ENCODE peak calls at places on chromosomes 3 and 15, in eight cellular contexts. N, R, Z, E, D, F, U and H are unnamed samples.

GRCh38 chr3:36135863-36136262 is 244.4 kb upstream of the STAC start:
- DNase-seq in U (no peak), E (no peak), F (no peak), D (no peak), Z (no peak), R (no peak), N (no peak), H (no peak)

GRCh38 chr3:123448503-123449091 is at the start of gene ADCY5:
- DNase-seq in U (no peak), F (peak), D (peak), Z (no peak), N (peak), E (no peak), R (no peak), H (no peak)

GRCh38 chr3:110344897-110345767 is 726.5 kb upstream of the NECTIN3 start:
- DNase-seq in R (no peak), F (no peak), U (no peak), D (no peak), E (no peak), N (no peak), Z (no peak), H (no peak)

GRCh38 chr3:183155499-183155898 is 7.0 kb downstream of the LAMP3 start:
- DNase-seq in U (no peak), Z (no peak), E (no peak), R (no peak), D (no peak), F (no peak), N (no peak), H (no peak)

GRCh38 chr3:112357888-112358287 is 24.9 kb downstream of the CD200 start:
- DNase-seq in R (no peak), D (no peak), F (no peak), Z (peak), N (no peak), U (no peak), E (no peak), H (no peak)

GRCh38 chr3:178584722-178585121 is 48.5 kb downstream of the KCNMB2 start:
- DNase-seq in R (no peak), Z (no peak), U (no peak), D (no peak), N (no peak), F (no peak), E (no peak), H (no peak)

GRCh38 chr3:58963928-58964497 is 85.8 kb downstream of the CFAP20DC start:
- DNase-seq in U (no peak), N (no peak), E (no peak), Z (no peak), D (no peak), F (no peak), R (no peak), H (no peak)

GRCh38 chr15:70741677-70742293 is 21.6 kb downstream of the UACA start:
- DNase-seq in R (no peak), D (no peak), Z (no peak), E (no peak), F (no peak), N (no peak), U (peak), H (no peak)

GRCh38 chr3:120196812-120197211 is 88.2 kb downstream of the GPR156 start:
- DNase-seq in E (no peak), N (no peak), R (no peak), D (no peak), Z (no peak), F (no peak), U (no peak), H (no peak)

GRCh38 chr3:48991851-48992545 is 2.0 kb downstream of the P4HTM start:
- DNase-seq in D (no peak), Z (no peak), U (no peak), E (no peak), F (no peak), N (no peak), R (no peak), H (no peak)

GRCh38 chr3:25385807-25386512 is 42.1 kb upstream of the RARB start:
- DNase-seq in F (peak), U (no peak), R (no peak), Z (no peak), D (no peak), E (no peak), N (no peak), H (no peak)

GRCh38 chr3:22475665-22476064 is 724.7 kb upstream of the ZNF385D start:
- DNase-seq in U (no peak), N (no peak), E (no peak), R (no peak), D (no peak), F (no peak), Z (no peak), H (no peak)

GRCh38 chr15:56102401-56102800 is 109.0 kb upstream of the NEDD4 start:
- DNase-seq in E (no peak), F (no peak), R (no peak), U (no peak), N (no peak), Z (no peak), D (no peak), H (no peak)

GRCh38 chr3:18630295-18630694 is 205.2 kb upstream of the SATB1 start:
- DNase-seq in D (no peak), Z (no peak), N (no peak), R (no peak), U (no peak), F (no peak), E (no peak), H (no peak)

GRCh38 chr3:45010718-45011355 is 15.3 kb upstream of the CLEC3B start:
- DNase-seq in E (no peak), N (no peak), Z (no peak), F (no peak), D (no peak), R (peak), U (no peak), H (no peak)

GRCh38 chr3:154427685-154428291 is 2.2 kb downstream of the GPR149 start:
- DNase-seq in Z (no peak), F (peak), R (no peak), E (no peak), D (no peak), N (peak), U (no peak), H (no peak)

GRCh38 chr3:48222616-48223513 is at the start of gene CAMP:
- DNase-seq in D (peak), F (no peak), R (no peak), E (no peak), U (no peak), N (no peak), Z (no peak), H (peak)

GRCh38 chr15:66827039-66827697 is 125.1 kb downstream of the SMAD6 start:
- DNase-seq in R (no peak), N (peak), E (no peak), F (no peak), Z (no peak), U (no peak), D (no peak), H (no peak)

GRCh38 chr3:155327430-155327829 is 33.9 kb upstream of the STRIT1 start:
- DNase-seq in D (no peak), Z (no peak), F (no peak), N (no peak), E (no peak), U (no peak), R (no peak), H (no peak)

GRCh38 chr15:70235347-70235746 is 137.6 kb upstream of the TLE3 start:
- DNase-seq in F (no peak), Z (no peak), D (no peak), R (no peak), E (peak), N (no peak), U (no peak), H (no peak)

GRCh38 chr3:59771760-59772159 is 721.9 kb upstream of the CFAP20DC start:
- DNase-seq in N (no peak), E (no peak), D (no peak), Z (no peak), U (no peak), F (no peak), R (peak), H (no peak)

GRCh38 chr3:127456471-127457093 is 134.0 kb downstream of the TPRA1 start:
- DNase-seq in E (no peak), U (no peak), R (no peak), N (peak), Z (no peak), D (peak), F (no peak), H (no peak)

GRCh38 chr3:34301313-34301712 is 502.9 kb downstream of the PDCD6IP start:
- DNase-seq in R (no peak), F (no peak), N (peak), E (no peak), U (no peak), Z (no peak), D (no peak), H (no peak)

GRCh38 chr3:156892701-156893100 is 66.5 kb downstream of the LEKR1 start:
- DNase-seq in D (no peak), F (no peak), N (no peak), U (no peak), R (peak), Z (no peak), E (no peak), H (no peak)

GRCh38 chr3:170476291-170476690 is 57.6 kb downstream of the CLDN11 start:
- DNase-seq in Z (no peak), D (no peak), U (no peak), E (no peak), F (no peak), N (no peak), R (no peak), H (no peak)

GRCh38 chr15:72770673-72771328 is 12.8 kb downstream of the ADPGK start:
- DNase-seq in U (no peak), Z (no peak), D (no peak), E (no peak), R (no peak), N (peak), F (no peak), H (no peak)

GRCh38 chr15:35173444-35174118 is 88.5 kb upstream of the NANOGP8 start:
- DNase-seq in D (no peak), Z (no peak), F (no peak), R (no peak), E (no peak), N (no peak), U (no peak), H (no peak)

GRCh38 chr3:107897471-107898180 is 193.2 kb downstream of the CD47 start:
- DNase-seq in D (no peak), U (no peak), E (no peak), N (no peak), F (no peak), R (no peak), Z (no peak), H (no peak)

GRCh38 chr15:88513195-88513594 is 33.3 kb downstream of the DET1 start:
- DNase-seq in R (peak), N (no peak), U (no peak), D (no peak), Z (no peak), F (no peak), E (no peak), H (no peak)

GRCh38 chr15:33955945-33956344 is 12.4 kb upstream of the CHRM5 start:
- DNase-seq in U (no peak), N (no peak), F (no peak), E (no peak), R (no peak), Z (no peak), D (no peak), H (no peak)

GRCh38 chr3:87900061-87900460 is 158.7 kb downstream of the CGGBP1 start:
- DNase-seq in R (no peak), F (no peak), D (no peak), U (no peak), E (no peak), Z (no peak), N (peak), H (no peak)

GRCh38 chr3:105996781-105997180 is 128.0 kb upstream of the CBLB start:
- DNase-seq in F (no peak), U (no peak), R (no peak), E (no peak), D (no peak), N (no peak), Z (no peak), H (no peak)

GRCh38 chr3:46664188-46664970 is 29.1 kb downstream of the ALS2CL start:
- DNase-seq in E (no peak), F (no peak), D (no peak), N (no peak), U (no peak), R (no peak), Z (no peak), H (no peak)

GRCh38 chr3:136694321-136694720 is 57.9 kb downstream of the STAG1 start:
- DNase-seq in N (no peak), E (no peak), D (no peak), U (no peak), Z (no peak), F (no peak), R (no peak), H (no peak)

GRCh38 chr3:61667417-61668213 is 106.2 kb downstream of the PTPRG start:
- DNase-seq in F (no peak), R (no peak), D (no peak), U (no peak), E (no peak), Z (no peak), N (no peak), H (no peak)

GRCh38 chr15:43776101-43776717 is 557 bp downstream of the ELL3 start:
- DNase-seq in U (no peak), N (peak), E (no peak), R (no peak), F (no peak), D (peak), Z (no peak), H (no peak)

GRCh38 chr3:120625199-120625598 is 29.1 kb downstream of the NDUFB4 start:
- DNase-seq in D (no peak), F (no peak), R (no peak), U (no peak), N (no peak), E (no peak), Z (no peak), H (no peak)

GRCh38 chr3:126557761-126558160 is 971 bp downstream of the C3orf22 start:
- DNase-seq in N (no peak), F (no peak), R (no peak), U (no peak), Z (no peak), E (no peak), D (no peak), H (no peak)

GRCh38 chr3:197487911-197488391 is 67.8 kb downstream of the BDH1 start:
- DNase-seq in U (peak), E (no peak), R (peak), N (no peak), F (no peak), Z (no peak), D (no peak), H (peak)

GRCh38 chr15:79988448-79989117 is 17.6 kb upstream of the BCL2A1 start:
- DNase-seq in R (no peak), E (no peak), F (no peak), N (no peak), Z (no peak), D (no peak), U (no peak), H (no peak)

GRCh38 chr15:79989682-79990081 is 18.7 kb upstream of the BCL2A1 start:
- DNase-seq in R (no peak), D (no peak), N (no peak), Z (no peak), U (no peak), F (no peak), E (no peak), H (no peak)

GRCh38 chr15:79987569-79987955 is 16.6 kb upstream of the BCL2A1 start:
- DNase-seq in E (no peak), F (no peak), N (no peak), U (no peak), D (no peak), R (no peak), Z (no peak), H (no peak)

GRCh38 chr15:79985571-79985970 is 14.6 kb upstream of the BCL2A1 start:
- DNase-seq in Z (no peak), U (no peak), D (no peak), E (no peak), F (no peak), R (no peak), N (no peak), H (no peak)

GRCh38 chr15:79987969-79988368 is 17.0 kb upstream of the BCL2A1 start:
- DNase-seq in N (no peak), E (no peak), Z (no peak), F (no peak), R (no peak), D (no peak), U (no peak), H (no peak)
- TF ChIP-seq CTCF in N (no peak), E (no peak), Z (no peak), F (no peak), R (no peak), D (no peak), U (no peak), H (no peak)

GRCh38 chr3:21216598-21216997 is 534.4 kb downstream of the ZNF385D start:
- DNase-seq in R (no peak), U (no peak), N (peak), Z (no peak), D (no peak), E (no peak), F (peak), H (no peak)
- TF ChIP-seq CTCF in R (peak), U (peak), N (peak), Z (no peak), D (no peak), E (no peak), F (peak), H (peak)

GRCh38 chr3:186487037-186487436 is 57.1 kb downstream of the CRYGS start:
- DNase-seq in F (no peak), U (no peak), Z (no peak), N (no peak), R (no peak), E (no peak), D (no peak), H (no peak)

GRCh38 chr3:186489507-186489906 is 54.7 kb downstream of the CRYGS start:
- DNase-seq in F (no peak), N (no peak), D (no peak), E (no peak), Z (no peak), R (no peak), U (no peak), H (no peak)

GRCh38 chr3:186492594-186492993 is 51.6 kb downstream of the CRYGS start:
- DNase-seq in F (no peak), Z (no peak), R (no peak), U (no peak), E (no peak), D (no peak), N (no peak), H (no peak)

GRCh38 chr3:186483611-186484340 is 60.4 kb downstream of the CRYGS start:
- DNase-seq in U (no peak), F (no peak), R (no peak), E (no peak), N (no peak), D (no peak), Z (no peak), H (no peak)

GRCh38 chr3:186487819-186488218 is 56.4 kb downstream of the CRYGS start:
- DNase-seq in U (no peak), F (no peak), Z (no peak), D (no peak), R (no peak), E (no peak), N (peak), H (no peak)
- TF ChIP-seq CTCF in U (peak), F (no peak), Z (no peak), D (no peak), R (no peak), E (no peak), N (peak), H (peak)

GRCh38 chr3:138907541-138907940 is 39.4 kb downstream of the FOXL2 start:
- DNase-seq in F (no peak), E (no peak), D (no peak), Z (no peak), U (no peak), N (no peak), R (no peak), H (no peak)

GRCh38 chr3:138912237-138912636 is 34.7 kb downstream of the FOXL2 start:
- DNase-seq in F (no peak), U (no peak), R (no peak), Z (no peak), N (no peak), D (no peak), E (no peak), H (no peak)

GRCh38 chr3:138911621-138912020 is 35.3 kb downstream of the FOXL2 start:
- DNase-seq in Z (no peak), E (no peak), R (no peak), N (no peak), D (no peak), F (no peak), U (no peak), H (no peak)

GRCh38 chr3:138908815-138909214 is 38.1 kb downstream of the FOXL2 start:
- DNase-seq in N (no peak), F (no peak), D (no peak), Z (no peak), R (no peak), E (no peak), U (no peak), H (no peak)

GRCh38 chr3:138909904-138910303 is 37.0 kb downstream of the FOXL2 start:
- DNase-seq in D (no peak), N (no peak), R (no peak), U (no peak), F (no peak), E (no peak), Z (no peak), H (no peak)
- TF ChIP-seq CTCF in D (no peak), N (peak), R (no peak), U (no peak), F (no peak), E (no peak), Z (no peak), H (no peak)

GRCh38 chr15:63056843-63057242 is 14.3 kb downstream of the TPM1 start:
- DNase-seq in R (no peak), N (no peak), U (no peak), D (peak), Z (no peak), E (no peak), F (no peak), H (peak)
- TF ChIP-seq CTCF in R (no peak), N (no peak), U (no peak), D (no peak), Z (no peak), E (no peak), F (no peak), H (peak)

GRCh38 chr3:42572278-42572677 is 9.5 kb downstream of the SEC22C start:
- DNase-seq in F (peak), N (peak), E (no peak), Z (no peak), U (no peak), R (no peak), D (no peak), H (no peak)
- TF ChIP-seq CTCF in F (peak), N (peak), E (no peak), Z (peak), U (peak), R (peak), D (no peak), H (peak)

GRCh38 chr15:90859234-90860131 is 8.9 kb upstream of the FURIN start:
- DNase-seq in E (no peak), U (no peak), R (no peak), N (peak), Z (no peak), F (peak), D (no peak), H (no peak)
- TF ChIP-seq CTCF in E (no peak), U (no peak), R (no peak), N (peak), Z (no peak), F (no peak), D (no peak), H (no peak)

GRCh38 chr3:159263750-159264561 is 462.1 kb downstream of the MFSD1 start:
- DNase-seq in E (no peak), R (no peak), Z (no peak), U (no peak), N (peak), D (no peak), F (peak), H (no peak)

GRCh38 chr3:159265705-159266104 is 463.9 kb downstream of the MFSD1 start:
- DNase-seq in R (no peak), F (no peak), D (no peak), E (no peak), Z (no peak), U (no peak), N (no peak), H (no peak)

GRCh38 chr3:159257954-159258353 is 456.1 kb downstream of the MFSD1 start:
- DNase-seq in U (no peak), F (no peak), Z (no peak), R (no peak), E (no peak), D (no peak), N (no peak), H (no peak)

GRCh38 chr3:159260049-159260662 is 458.3 kb downstream of the MFSD1 start:
- DNase-seq in D (no peak), E (no peak), U (no peak), N (peak), R (peak), Z (no peak), F (peak), H (no peak)
- TF ChIP-seq CTCF in D (peak), E (no peak), U (peak), N (peak), R (peak), Z (peak), F (peak), H (peak)